ENCODE peak calls at places on chromosomes 12 and 14, in six cellular contexts. I is heart left ventricle, R is suprapubic skin, O is uterus, Q is Peyer's patch, Y is right lobe of liver. W is an unnamed sample.
A peak's percentile ranks its signal among the peaks of the same experiment; 100 is the strongest.

GRCh38 chr14:91098591-91098990 is 15.3 kb upstream of the DGLUCY start:
- DNase-seq in Q (no peak), I (no peak), Y (no peak), O (no peak), R (no peak), W (no peak)

GRCh38 chr12:29148958-29149690 is at the start of gene FAR2:
- DNase-seq in R (peak; percentile 78), I (peak; percentile 65), Q (peak; percentile 74), Y (peak; percentile 67), O (peak; percentile 36), W (no peak)

GRCh38 chr12:50353869-50354593 is 42.4 kb downstream of the FAM186A start:
- DNase-seq in Q (no peak), Y (no peak), I (no peak), O (no peak), R (no peak), W (no peak)

GRCh38 chr12:148676-149416 is 65.1 kb downstream of the SLC6A12 start:
- DNase-seq in Q (no peak), I (no peak), O (no peak), R (no peak), Y (no peak), W (no peak)

GRCh38 chr14:56501909-56502530 is 77.6 kb upstream of the TMEM260 start:
- DNase-seq in Q (no peak), O (no peak), R (no peak), I (no peak), Y (no peak), W (no peak)

GRCh38 chr14:34629657-34630529 is at the start of gene SNX6:
- DNase-seq in I (peak; percentile 90), Y (peak; percentile 86), Q (peak; percentile 91), R (peak; percentile 87), O (peak; percentile 84), W (peak; percentile 90)

GRCh38 chr14:31190220-31190605 is 17.4 kb downstream of the HECTD1 start:
- DNase-seq in Y (no peak), I (no peak), Q (peak; percentile 60), R (no peak), O (no peak), W (no peak)

GRCh38 chr14:102737402-102738372 is 39.6 kb upstream of the TRAF3 start:
- DNase-seq in Q (peak; percentile 43), I (no peak), R (no peak), O (no peak), Y (no peak), W (peak; percentile 11)

GRCh38 chr12:75087656-75088055 is 122.0 kb downstream of the KCNC2 start:
- DNase-seq in R (no peak), Y (no peak), I (no peak), Q (no peak), O (no peak), W (no peak)

GRCh38 chr14:103518416-103519042 is 4.1 kb downstream of the CKB start:
- DNase-seq in Y (peak; percentile 73), I (peak; percentile 77), Q (peak; percentile 82), O (peak; percentile 75), R (peak; percentile 79), W (peak; percentile 81)

GRCh38 chr14:69879175-69880047 is at the start of gene SMOC1:
- DNase-seq in R (no peak), Q (peak; percentile 50), O (peak; percentile 26), Y (peak; percentile 94), I (peak; percentile 31), W (peak; percentile 35)

GRCh38 chr12:52230364-52231281 is 2.4 kb upstream of the KRT7 start:
- DNase-seq in Y (no peak), R (peak; percentile 51), I (peak; percentile 65), O (no peak), Q (no peak), W (no peak)

GRCh38 chr12:52228366-52228765 is 4.7 kb upstream of the KRT7 start:
- DNase-seq in Y (no peak), O (no peak), Q (no peak), I (no peak), R (no peak), W (no peak)

GRCh38 chr12:52228931-52229330 is 4.1 kb upstream of the KRT7 start:
- DNase-seq in Q (peak; percentile 28), Y (no peak), O (no peak), I (no peak), R (peak; percentile 40), W (no peak)

GRCh38 chr12:52231305-52232232 is 1.5 kb upstream of the KRT7 start:
- DNase-seq in I (no peak), Y (no peak), O (no peak), Q (no peak), R (peak; percentile 68), W (no peak)

GRCh38 chr12:52229836-52230343 is 3.2 kb upstream of the KRT7 start:
- DNase-seq in I (no peak), O (no peak), Q (no peak), Y (no peak), R (peak; percentile 48), W (no peak)
- TF ChIP-seq POLR2A in I (no peak), O (no peak), Q (no peak), Y (no peak), R (no peak), W (no peak)

GRCh38 chr14:68691031-68691864 is 101.6 kb downstream of the ZFP36L1 start:
- DNase-seq in O (peak; percentile 25), R (peak; percentile 57), Q (peak; percentile 40), I (no peak), Y (peak; percentile 49), W (no peak)
- H3K4me1 ChIP-seq in O (peaks cover 11% of the 10 kb centered on the region), R (peaks cover 52% of the 10 kb centered on the region), Q (no peaks in the 10 kb centered on the region), I (peaks cover 26% of the 10 kb centered on the region), Y (no peaks in the 10 kb centered on the region), W (peaks cover 9% of the 10 kb centered on the region)

GRCh38 chr12:7189398-7190267 is at the start of gene PEX5:
- DNase-seq in R (peak; percentile 90), Q (peak; percentile 96), Y (peak; percentile 94), I (peak; percentile 94), O (peak; percentile 88), W (peak; percentile 88)
- TF ChIP-seq POLR2A in R (peak; percentile 17), Q (peak; percentile 29), Y (no peak), I (peak; percentile 59), O (peak; percentile 33), W (peak; percentile 26)

GRCh38 chr12:25996677-25997076 is 38.2 kb downstream of the RASSF8 start:
- DNase-seq in O (no peak), I (no peak), Y (no peak), R (no peak), Q (no peak), W (no peak)
- H3K4me1 ChIP-seq in O (peaks cover 2% of the 10 kb centered on the region), I (peaks cover 38% of the 10 kb centered on the region), Y (no peaks in the 10 kb centered on the region), R (peaks cover 8% of the 10 kb centered on the region), Q (no peaks in the 10 kb centered on the region), W (peaks cover 1% of the 10 kb centered on the region)

GRCh38 chr12:48683534-48683933 is 1.5 kb upstream of the KANSL2 start:
- DNase-seq in O (no peak), R (no peak), Y (no peak), Q (no peak), I (no peak), W (no peak)

GRCh38 chr12:48682927-48683326 is 889 bp upstream of the KANSL2 start:
- DNase-seq in R (no peak), Q (no peak), I (no peak), Y (no peak), O (no peak), W (no peak)

GRCh38 chr12:48680861-48681260 is 1.2 kb downstream of the KANSL2 start:
- DNase-seq in R (no peak), O (no peak), Q (no peak), Y (no peak), I (no peak), W (no peak)

GRCh38 chr12:48681416-48681737 is 661 bp downstream of the KANSL2 start:
- DNase-seq in Y (no peak), R (no peak), Q (no peak), O (no peak), I (no peak), W (no peak)

GRCh38 chr12:48681738-48682532 is at the start of gene KANSL2:
- DNase-seq in O (peak; percentile 97), Q (peak; percentile 99), I (peak; percentile 99), Y (peak; percentile 99), R (peak; percentile 99), W (peak; percentile 96)
- TF ChIP-seq POLR2A in O (peak; percentile 95), Q (peak; percentile 99), I (peak; percentile 99), Y (peak; percentile 99), R (peak; percentile 99), W (peak; percentile 96)

GRCh38 chr14:68682166-68683103 is 110.4 kb downstream of the ZFP36L1 start:
- DNase-seq in I (peak; percentile 74), O (peak; percentile 59), Y (no peak), Q (peak; percentile 80), R (peak; percentile 45), W (no peak)
- H3K4me1 ChIP-seq in I (peaks cover 45% of the 10 kb centered on the region), O (no peaks in the 10 kb centered on the region), Y (peaks cover 3% of the 10 kb centered on the region), Q (no peaks in the 10 kb centered on the region), R (peaks cover 66% of the 10 kb centered on the region), W (peaks cover 28% of the 10 kb centered on the region)